ENCODE peak calls at places on chromosomes 6 and 20, in ten cellular contexts. F is SJCRH30; R is Peyer's patch; U is GM23248; N is heart left ventricle; Y is spleen; O is CD8-positive, alpha-beta T cell; A is left lung; E is ascending aorta; H is A549. X is an unnamed sample.

GRCh38 chr20:11267131-11267761 is 593.4 kb upstream of the JAG1 start:
- DNase-seq in N (peak; percentile 68), U (peak; percentile 96), F (peak; percentile 42), R (no peak), Y (no peak), O (no peak), H (peak; percentile 93), A (peak; percentile 40), E (peak; percentile 70), X (no peak)

GRCh38 chr20:23225407-23226060 is 125.1 kb upstream of the NXT1 start:
- DNase-seq in O (no peak), F (no peak), A (peak; percentile 80), R (no peak), U (peak; percentile 95), H (peak; percentile 58), Y (no peak), N (peak; percentile 69), E (peak; percentile 89), X (no peak)

GRCh38 chr6:16168121-16168520 is 39.2 kb downstream of the MYLIP start:
- DNase-seq in U (no peak), H (no peak), F (no peak), R (no peak), O (no peak), A (peak; percentile 54), E (no peak), Y (no peak), N (no peak), X (no peak)

GRCh38 chr6:36679043-36679821 is 718 bp downstream of the CDKN1A start:
- DNase-seq in O (no peak), H (peak; percentile 55), F (peak; percentile 64), N (peak; percentile 89), E (peak; percentile 93), U (peak; percentile 81), A (peak; percentile 74), Y (peak; percentile 87), R (peak; percentile 79), X (peak; percentile 61)

GRCh38 chr6:119129148-119129967 is 50.9 kb upstream of the FAM184A start:
- DNase-seq in R (no peak), F (peak; percentile 26), N (no peak), O (no peak), E (no peak), U (peak; percentile 69), H (peak; percentile 60), A (no peak), Y (no peak), X (no peak)

GRCh38 chr6:23659125-23659524 is 466.9 kb upstream of the NRSN1 start:
- DNase-seq in Y (no peak), N (no peak), F (peak; percentile 38), R (no peak), O (no peak), U (peak; percentile 9), A (no peak), E (no peak), H (peak; percentile 1), X (peak; percentile 68)

GRCh38 chr6:422423-423061 is 31.0 kb downstream of the IRF4 start:
- DNase-seq in Y (no peak), A (peak; percentile 62), U (peak; percentile 95), H (peak; percentile 92), E (no peak), R (no peak), F (no peak), N (no peak), O (no peak), X (no peak)

GRCh38 chr20:35598899-35599775 is 16.5 kb upstream of the SPAG4 start:
- DNase-seq in Y (peak; percentile 51), A (peak; percentile 56), O (no peak), U (no peak), N (no peak), E (no peak), H (no peak), R (no peak), F (no peak), X (no peak)

GRCh38 chr6:170441316-170441715 is 111.8 kb downstream of the PSMB1 start:
- DNase-seq in R (no peak), F (no peak), E (peak; percentile 7), O (no peak), A (no peak), Y (no peak), H (no peak), U (peak; percentile 59), N (no peak), X (no peak)

GRCh38 chr6:138986578-138986977 is 1.5 kb downstream of the REPS1 start:
- DNase-seq in E (no peak), R (no peak), F (no peak), N (no peak), U (peak; percentile 42), A (no peak), H (no peak), Y (no peak), O (no peak), X (no peak)

GRCh38 chr6:109325400-109325801 is 56.9 kb downstream of the CD164 start:
- DNase-seq in F (no peak), Y (no peak), A (no peak), R (no peak), E (no peak), U (no peak), N (no peak), H (no peak), O (no peak), X (no peak)

GRCh38 chr6:109327502-109327901 is 54.8 kb downstream of the CD164 start:
- DNase-seq in N (no peak), E (no peak), U (no peak), Y (no peak), O (no peak), A (no peak), R (no peak), H (no peak), F (no peak), X (no peak)

GRCh38 chr6:109322825-109323580 is 59.3 kb downstream of the CD164 start:
- DNase-seq in H (no peak), F (no peak), A (peak; percentile 66), U (no peak), E (no peak), O (no peak), N (peak; percentile 39), Y (no peak), R (no peak), X (no peak)

GRCh38 chr6:109327959-109328358 is 54.3 kb downstream of the CD164 start:
- DNase-seq in H (no peak), A (no peak), R (no peak), E (no peak), Y (no peak), O (no peak), F (no peak), U (no peak), N (no peak), X (no peak)

GRCh38 chr6:109326346-109326745 is 55.9 kb downstream of the CD164 start:
- DNase-seq in U (no peak), F (no peak), E (no peak), N (no peak), H (no peak), A (no peak), O (no peak), R (no peak), Y (no peak), X (no peak)
- H3K27ac ChIP-seq in U (no peak overlapping the region), F (no peak overlapping the region), E (no peak overlapping the region), N (no peak overlapping the region), H (no peak overlapping the region), A (no peak overlapping the region), O (no peak overlapping the region), R (no peak overlapping the region), Y (no peak overlapping the region), X (no peak overlapping the region)

GRCh38 chr6:163327165-163327880 is 87.2 kb upstream of the QKI start:
- DNase-seq in F (no peak), A (no peak), Y (no peak), U (no peak), O (no peak), N (no peak), R (no peak), E (peak; percentile 41), H (no peak), X (no peak)
- H3K4me3 ChIP-seq in F (no peak overlapping the region), A (no peak overlapping the region), Y (no peak overlapping the region), U (no peak overlapping the region), O (no peak overlapping the region), N (no peak overlapping the region), R (no peak overlapping the region), E (no peak overlapping the region), H (no peak overlapping the region), X (no peak overlapping the region)

DNA sequence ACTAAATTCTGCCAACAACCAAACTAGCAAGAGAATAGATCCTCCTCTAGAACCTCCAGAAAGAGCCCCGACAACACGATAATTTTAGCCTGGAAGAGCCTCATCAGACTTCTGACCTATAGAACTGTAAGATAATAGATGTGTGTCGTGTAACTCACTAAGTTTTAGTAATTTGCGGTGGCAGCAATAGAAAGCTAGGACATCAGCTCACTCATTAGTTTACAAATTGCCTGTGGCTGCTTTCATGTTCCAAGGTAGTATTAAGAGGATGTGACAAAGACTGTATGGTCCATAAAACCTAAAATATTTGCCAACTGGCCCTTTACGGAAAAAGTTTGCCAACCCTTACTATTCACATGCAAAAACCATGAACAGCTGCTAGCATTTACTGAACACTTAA is 17.3 kb downstream of the CYP24A1 start:
- DNase-seq in E (no peak), U (no peak), Y (no peak), R (no peak), A (no peak), N (no peak), F (no peak), H (peak; percentile 55), O (no peak), X (no peak)
- H3K27ac ChIP-seq in E (no peak overlapping the region), U (no peak overlapping the region), Y (no peak overlapping the region), R (no peak overlapping the region), A (no peak overlapping the region), N (no peak overlapping the region), F (no peak overlapping the region), H (peak overlapping the region; percentile 100), O (no peak overlapping the region), X (no peak overlapping the region)

GRCh38 chr20:59393142-59393541 is 92.7 kb downstream of the EDN3 start:
- DNase-seq in A (no peak), O (no peak), R (no peak), F (no peak), N (no peak), H (no peak), E (no peak), Y (no peak), U (no peak), X (no peak)

GRCh38 chr20:59395729-59396128 is 95.3 kb downstream of the EDN3 start:
- DNase-seq in F (no peak), R (no peak), O (no peak), Y (no peak), N (no peak), U (no peak), H (no peak), E (no peak), A (no peak), X (no peak)

GRCh38 chr20:59390437-59390836 is 90.0 kb downstream of the EDN3 start:
- DNase-seq in U (no peak), Y (no peak), F (no peak), H (no peak), N (no peak), E (no peak), A (no peak), R (no peak), O (no peak), X (no peak)

GRCh38 chr20:59391975-59392374 is 91.6 kb downstream of the EDN3 start:
- DNase-seq in U (no peak), R (no peak), E (no peak), N (no peak), O (no peak), H (no peak), Y (no peak), A (no peak), F (no peak), X (no peak)

DNA sequence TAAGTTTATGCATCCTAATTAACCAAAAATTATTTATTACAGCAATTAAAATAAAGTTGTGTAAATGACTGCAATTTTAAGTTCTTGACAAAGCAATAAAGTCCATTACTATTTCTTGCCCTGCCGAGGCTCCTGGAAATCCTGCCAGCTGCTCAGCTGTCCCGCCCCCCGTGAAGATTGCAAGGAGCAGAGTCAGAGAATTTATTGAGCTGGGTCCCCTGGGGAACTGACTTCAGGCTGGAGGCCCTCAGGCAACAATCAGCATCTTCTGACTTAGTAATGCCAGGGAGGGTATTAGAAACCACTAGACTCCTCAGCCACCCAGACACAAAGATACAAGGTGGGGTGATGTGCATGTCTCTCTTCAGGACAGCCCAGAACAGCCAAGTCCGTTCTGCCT is 92.3 kb downstream of the EDN3 start:
- DNase-seq in U (no peak), E (no peak), N (no peak), Y (no peak), A (no peak), F (peak; percentile 92), H (no peak), O (no peak), R (no peak), X (no peak)
- H3K4me3 ChIP-seq in U (no peak overlapping the region), E (no peak overlapping the region), N (no peak overlapping the region), Y (no peak overlapping the region), A (no peak overlapping the region), F (no peak overlapping the region), H (no peak overlapping the region), O (no peak overlapping the region), R (no peak overlapping the region), X (no peak overlapping the region)